ENCODE peak calls at places on chromosome X, in six cellular contexts. L, V, O, D, M and S are unnamed samples.
A peak's percentile ranks its signal among the peaks of the same experiment; 100 is the strongest.

GRCh38 chrX:136752796-136753195 is 27.9 kb downstream of the ARHGEF6 start:
- DNase-seq in L (no peak), V (no peak), O (no peak), D (peak; percentile 29), M (no peak), S (no peak)

GRCh38 chrX:129957241-129958099 is 25.0 kb upstream of the BCORL1 start:
- DNase-seq in L (no peak), V (peak; percentile 15), O (peak; percentile 76), D (peak; percentile 44), M (no peak), S (peak; percentile 61)

GRCh38 chrX:137479394-137479793 is 86.5 kb upstream of the ZIC3 start:
- DNase-seq in L (no peak), V (no peak), O (no peak), D (no peak), M (no peak), S (peak; percentile 38)

GRCh38 chrX:136619889-136620505 is 28.0 kb upstream of the CD40LG start:
- DNase-seq in L (no peak), V (no peak), O (no peak), D (no peak), M (no peak), S (no peak)

GRCh38 chrX:3651272-3651671 is 62.2 kb downstream of the PRKX start:
- DNase-seq in L (no peak), V (peak; percentile 0), O (peak; percentile 17), D (peak; percentile 57), M (peak; percentile 35), S (no peak)

GRCh38 chrX:121256653-121257052 is 209.2 kb downstream of the GLUD2 start:
- DNase-seq in L (no peak), V (no peak), O (no peak), D (peak; percentile 21), M (peak; percentile 27), S (no peak)

GRCh38 chrX:3175659-3176438 is 134.6 kb downstream of the ARSF start:
- DNase-seq in L (no peak), V (no peak), O (no peak), D (peak; percentile 42), M (peak; percentile 6), S (no peak)

GRCh38 chrX:56788229-56788628 is 59.2 kb downstream of the NBDY start:
- DNase-seq in L (no peak), V (no peak), O (no peak), D (no peak), M (no peak), S (no peak)

GRCh38 chrX:11398785-11399184 is 105.6 kb downstream of the AMELX start:
- DNase-seq in L (no peak), V (no peak), O (no peak), D (no peak), M (no peak), S (no peak)

GRCh38 chrX:124426273-124426672 is 79.9 kb downstream of the SH2D1A start:
- DNase-seq in L (no peak), V (no peak), O (no peak), D (no peak), M (no peak), S (no peak)

GRCh38 chrX:20361890-20362262 is 95.2 kb upstream of the RPS6KA3 start:
- DNase-seq in L (no peak), V (no peak), O (no peak), D (peak; percentile 81), M (peak; percentile 16), S (no peak)

GRCh38 chrX:155293771-155294170 is 29.5 kb upstream of the RAB39B start:
- DNase-seq in L (no peak), V (no peak), O (no peak), D (no peak), M (no peak), S (no peak)

GRCh38 chrX:46735625-46736024 is 23.3 kb downstream of the SLC9A7 start:
- DNase-seq in L (no peak), V (no peak), O (no peak), D (no peak), M (no peak), S (no peak)

GRCh38 chrX:38620623-38621022 is 59.3 kb downstream of the TSPAN7 start:
- DNase-seq in L (no peak), V (no peak), O (no peak), D (no peak), M (no peak), S (no peak)

GRCh38 chrX:118872102-118872566 is 48.5 kb downstream of the ZCCHC12 start:
- DNase-seq in L (no peak), V (no peak), O (no peak), D (no peak), M (peak; percentile 11), S (no peak)

GRCh38 chrX:115147220-115147619 is 42.0 kb upstream of the RBMXL3 start:
- DNase-seq in L (no peak), V (peak; percentile 2), O (peak; percentile 3), D (peak; percentile 43), M (peak; percentile 25), S (no peak)

GRCh38 chrX:40095588-40096394 is 2.0 kb downstream of the BCOR start:
- DNase-seq in L (no peak), V (no peak), O (no peak), D (peak; percentile 46), M (peak; percentile 33), S (no peak)

GRCh38 chrX:3712870-3713224 is 602 bp downstream of the PRKX start:
- DNase-seq in L (no peak), V (no peak), O (no peak), D (no peak), M (no peak), S (no peak)

GRCh38 chrX:18619288-18619687 is 52.6 kb downstream of the RS1 start:
- DNase-seq in L (no peak), V (no peak), O (no peak), D (no peak), M (no peak), S (no peak)

GRCh38 chrX:18616688-18617087 is 55.2 kb downstream of the RS1 start:
- DNase-seq in L (no peak), V (no peak), O (no peak), D (no peak), M (no peak), S (no peak)

GRCh38 chrX:18617351-18617750 is 54.6 kb downstream of the RS1 start:
- DNase-seq in L (peak; percentile 27), V (peak; percentile 16), O (no peak), D (peak; percentile 42), M (peak; percentile 75), S (no peak)

DNA sequence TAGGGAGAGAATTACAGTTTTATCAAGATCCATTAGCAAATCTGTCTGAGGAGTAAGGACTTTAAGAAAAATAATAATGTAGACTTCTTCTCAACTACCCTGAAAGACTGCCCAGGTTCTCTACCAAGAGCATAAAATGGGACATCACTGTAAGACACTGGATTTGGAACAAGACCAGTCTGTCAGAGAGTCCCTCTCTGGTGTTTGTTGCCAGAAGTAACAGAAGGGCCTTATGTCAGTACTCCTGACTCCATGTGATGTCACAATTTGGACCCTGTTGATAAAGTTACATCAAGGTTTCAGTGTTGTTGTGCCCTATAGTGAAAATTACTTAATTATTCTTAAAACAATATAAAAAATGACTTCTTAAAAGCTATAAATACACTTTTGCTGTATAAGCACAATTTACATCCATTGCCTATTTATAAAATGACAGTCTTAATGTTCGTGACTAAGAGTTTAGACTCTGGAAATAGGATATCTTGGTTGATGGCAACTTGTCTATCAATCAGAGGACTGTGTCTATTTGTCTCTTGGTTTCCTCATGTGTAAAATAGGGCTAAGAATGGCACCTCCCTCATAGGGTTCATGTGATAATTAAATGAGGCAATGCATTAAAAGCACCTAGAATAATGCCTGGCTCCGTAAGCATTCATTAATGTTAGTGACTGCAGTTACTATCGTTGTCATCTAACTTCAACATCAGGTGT is 57.8 kb downstream of the RS1 start:
- DNase-seq in L (no peak), V (no peak), O (no peak), D (no peak), M (no peak), S (no peak)
- TF ChIP-seq CTCF in L (no peak), V (no peak), O (no peak), D (no peak), M (no peak), S (no peak)

GRCh38 chrX:107559506-107559905 is 68.8 kb upstream of the PRPS1 start:
- DNase-seq in L (no peak), V (no peak), O (no peak), D (no peak), M (no peak), S (no peak)
- TF ChIP-seq CTCF in L (no peak), V (no peak), O (no peak), D (no peak), M (no peak), S (no peak)

GRCh38 chrX:37302569-37302968 is 46.6 kb upstream of the PRRG1 start:
- DNase-seq in L (no peak), V (peak; percentile 10), O (no peak), D (peak; percentile 70), M (peak; percentile 38), S (no peak)
- TF ChIP-seq CTCF in L (peak; percentile 46), V (no peak), O (no peak), D (peak; percentile 27), M (peak; percentile 25), S (no peak)

GRCh38 chrX:13934731-13935130 is 95.0 kb downstream of the GEMIN8 start:
- DNase-seq in L (no peak), V (no peak), O (no peak), D (no peak), M (peak; percentile 49), S (no peak)
- TF ChIP-seq CTCF in L (no peak), V (no peak), O (no peak), D (no peak), M (no peak), S (no peak)

GRCh38 chrX:48854898-48855297 is 19.5 kb upstream of the PCSK1N start:
- DNase-seq in L (no peak), V (peak; percentile 3), O (no peak), D (peak; percentile 3), M (peak; percentile 11), S (no peak)
- TF ChIP-seq CTCF in L (peak; percentile 47), V (peak; percentile 40), O (no peak), D (peak; percentile 46), M (peak; percentile 37), S (no peak)

GRCh38 chrX:15566244-15566643 is 34.5 kb downstream of the ACE2 start:
- DNase-seq in L (no peak), V (no peak), O (no peak), D (no peak), M (peak; percentile 17), S (no peak)
- TF ChIP-seq CTCF in L (peak; percentile 16), V (no peak), O (no peak), D (peak; percentile 9), M (no peak), S (no peak)

DNA sequence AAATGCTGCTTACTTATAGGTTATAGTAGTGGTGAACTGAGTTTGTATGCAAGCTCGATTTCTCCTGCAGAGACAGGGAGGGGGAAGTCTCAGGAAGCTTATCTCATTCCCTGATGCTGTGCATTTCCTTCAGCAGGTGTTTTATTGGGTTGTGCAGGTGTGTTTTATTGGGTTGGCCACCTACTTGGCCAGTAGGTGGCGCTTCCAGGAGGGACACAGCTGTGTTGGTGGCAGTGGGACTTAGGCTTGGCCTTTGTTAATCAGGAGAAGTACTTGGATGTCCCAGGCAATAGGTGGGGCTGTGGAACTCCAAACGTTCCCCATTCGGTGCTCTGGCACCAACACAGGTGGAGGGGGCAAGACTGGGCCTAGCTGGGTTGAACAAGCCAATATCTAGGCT is 196.0 kb upstream of the DCAF8L1 start:
- DNase-seq in L (no peak), V (peak; percentile 38), O (peak; percentile 5), D (no peak), M (peak; percentile 9), S (no peak)
- TF ChIP-seq CTCF in L (peak; percentile 11), V (peak; percentile 60), O (no peak), D (peak; percentile 9), M (peak; percentile 23), S (peak; percentile 42)